ENCODE peak calls at places on chromosomes 12 and 14, in eight cellular contexts. Q is Right ventricle myocardium superior, N is NCI-H1694 treated with DMSO at 0.1 percent for 48 hours, E is H4, H is OCI-LY7, F is AG08396, J is immature natural killer cell, M is GOT3. S is an unnamed sample.

GRCh38 chr12:6396031-6396430 is 12.1 kb downstream of the LTBR start:
- DNase-seq in M (no peak), N (no peak), E (no peak), F (no peak), Q (no peak), J (no peak), H (no peak), S (no peak)

GRCh38 chr12:34377243-34378035 is 355.1 kb downstream of the ALG10 start:
- DNase-seq in J (no peak), F (no peak), E (no peak), N (no peak), H (no peak), M (no peak), Q (no peak), S (no peak)

GRCh38 chr12:54385251-54385914 is 850 bp upstream of the ZNF385A start:
- DNase-seq in H (peak), N (no peak), E (no peak), Q (no peak), M (no peak), F (no peak), J (no peak), S (no peak)

GRCh38 chr12:65014504-65015271 is 106.4 kb downstream of the WIF1 start:
- DNase-seq in N (no peak), Q (no peak), F (no peak), J (no peak), E (no peak), H (no peak), M (no peak), S (no peak)

GRCh38 chr12:117024961-117025480 is 74.2 kb downstream of the TESC start:
- DNase-seq in J (no peak), Q (no peak), F (no peak), H (no peak), M (no peak), E (no peak), N (no peak), S (no peak)

GRCh38 chr12:8594072-8594471 is 18.6 kb downstream of the AICDA start:
- DNase-seq in Q (no peak), M (no peak), H (no peak), E (no peak), J (no peak), F (no peak), N (no peak), S (no peak)

GRCh38 chr12:104585448-104586055 is 128.8 kb downstream of the CHST11 start:
- DNase-seq in J (no peak), H (no peak), M (no peak), Q (no peak), N (no peak), F (no peak), E (no peak), S (no peak)

GRCh38 chr12:20097561-20097960 is 270.8 kb upstream of the PDE3A start:
- DNase-seq in H (no peak), Q (no peak), F (peak), E (no peak), J (no peak), N (no peak), M (no peak), S (no peak)

GRCh38 chr14:56816575-56817391 is 6.5 kb upstream of the OTX2 start:
- DNase-seq in F (no peak), M (no peak), E (no peak), N (no peak), Q (no peak), J (no peak), H (no peak), S (no peak)

GRCh38 chr12:21773263-21773741 is 1.2 kb downstream of the KCNJ8 start:
- DNase-seq in N (no peak), M (no peak), Q (peak), F (peak), E (peak), H (no peak), J (no peak), S (no peak)

GRCh38 chr14:98208943-98209342 is 1063.1 kb downstream of the BCL11B start:
- DNase-seq in E (no peak), J (no peak), N (no peak), F (no peak), Q (no peak), H (no peak), M (no peak), S (no peak)